ENCODE peak calls at places on chromosomes 16 and 17, in four cellular contexts. One of them, this sample, is unnamed.

GRCh38 chr16:89140981-89141883 is 30.3 kb upstream of the CDH15 start:
- DNase-seq in K562: no peak
- DNase-seq in GM12878: no peak
- DNase-seq in HepG2: no peak
- DNase-seq in this sample: no peak

GRCh38 chr16:70372921-70373550 is 26.3 kb downstream of the DDX19A start:
- DNase-seq in HepG2: no peak
- DNase-seq in K562: no peak
- DNase-seq in GM12878: no peak
- DNase-seq in this sample: no peak

GRCh38 chr17:27326051-27326450 is 32.1 kb downstream of the WSB1 start:
- DNase-seq in HepG2: no peak
- DNase-seq in GM12878: no peak
- DNase-seq in K562: no peak
- DNase-seq in this sample: no peak

GRCh38 chr16:81530814-81531213 is 86.2 kb downstream of the CMIP start:
- DNase-seq in K562: no peak
- DNase-seq in HepG2: no peak
- DNase-seq in GM12878: no peak
- DNase-seq in this sample: no peak

GRCh38 chr16:53504161-53504663 is 1.2 kb upstream of the AKTIP start:
- DNase-seq in K562: no peak
- DNase-seq in HepG2: no peak
- DNase-seq in GM12878: no peak
- DNase-seq in this sample: no peak

GRCh38 chr17:8122923-8123694 is 797 bp downstream of the HES7 start:
- DNase-seq in K562: no peak
- DNase-seq in HepG2: no peak
- DNase-seq in GM12878: no peak
- DNase-seq in this sample: no peak

GRCh38 chr16:88593489-88593888 is 23.3 kb downstream of the ZC3H18 start:
- DNase-seq in HepG2: no peak
- DNase-seq in K562: no peak
- DNase-seq in GM12878: no peak
- DNase-seq in this sample: no peak

GRCh38 chr17:8063761-8064589 is 23.5 kb downstream of the ALOX12B start:
- DNase-seq in HepG2: no peak
- DNase-seq in GM12878: no peak
- DNase-seq in K562: no peak
- DNase-seq in this sample: no peak

GRCh38 chr17:31339906-31340661 is 18.7 kb upstream of the EVI2A start:
- DNase-seq in GM12878: no peak
- DNase-seq in K562: peak
- DNase-seq in HepG2: no peak
- DNase-seq in this sample: no peak

GRCh38 chr16:2845116-2845515 is 12.9 kb downstream of the PRSS22 start:
- DNase-seq in HepG2: no peak
- DNase-seq in K562: no peak
- DNase-seq in GM12878: no peak
- DNase-seq in this sample: no peak

GRCh38 chr17:11768106-11768505 is 169.8 kb downstream of the DNAH9 start:
- DNase-seq in GM12878: no peak
- DNase-seq in K562: no peak
- DNase-seq in HepG2: no peak
- DNase-seq in this sample: no peak

GRCh38 chr16:85652431-85653221 is 36.1 kb downstream of the GINS2 start:
- DNase-seq in GM12878: no peak
- DNase-seq in HepG2: peak
- DNase-seq in K562: peak
- DNase-seq in this sample: peak

GRCh38 chr16:83040174-83040573 is 413.4 kb downstream of the CDH13 start:
- DNase-seq in HepG2: no peak
- DNase-seq in GM12878: no peak
- DNase-seq in K562: no peak
- DNase-seq in this sample: no peak

GRCh38 chr17:4537451-4538235 is 17.5 kb downstream of the MYBBP1A start:
- DNase-seq in K562: no peak
- DNase-seq in HepG2: no peak
- DNase-seq in GM12878: no peak
- DNase-seq in this sample: no peak

DNA sequence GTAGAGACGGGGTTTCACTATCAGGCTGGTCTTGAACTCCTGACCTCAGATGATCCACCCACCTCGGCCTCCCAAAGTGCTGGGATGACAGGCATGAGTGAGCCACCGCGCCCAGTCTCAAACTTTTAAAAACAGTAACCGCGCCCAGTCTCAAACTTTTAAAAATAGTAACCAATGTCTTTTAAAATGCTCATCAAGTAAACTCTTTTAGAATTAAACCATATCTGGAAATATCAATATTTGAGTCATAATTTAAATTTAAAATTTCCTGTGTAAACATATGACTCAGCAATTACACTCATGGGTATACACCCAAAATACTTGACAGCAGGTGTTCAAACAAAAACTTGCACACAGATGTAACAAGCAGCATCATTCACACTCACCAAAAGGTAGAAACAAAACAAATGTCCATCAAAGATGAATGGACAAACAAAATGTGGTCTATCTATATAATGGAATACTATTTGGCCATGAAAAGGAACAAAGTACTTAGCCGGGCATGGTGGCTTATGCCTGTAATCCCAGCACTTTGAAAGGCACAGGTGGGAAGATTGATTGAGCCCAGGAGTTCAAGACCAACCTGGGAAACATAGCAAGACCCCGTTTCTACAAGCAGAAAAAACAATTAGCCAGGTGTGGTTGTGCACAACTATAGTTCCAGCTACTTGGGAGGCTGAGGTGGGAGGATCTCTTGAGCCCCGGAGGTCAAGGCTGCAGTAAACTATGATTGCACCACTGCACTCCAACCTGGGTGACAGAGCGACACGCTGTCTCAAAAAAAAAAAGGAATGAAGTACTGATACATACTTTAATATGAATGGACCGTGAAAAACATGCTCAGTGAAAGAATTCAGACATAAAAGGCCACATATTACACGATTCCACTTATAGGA is 20.2 kb downstream of the ENPP7 start:
- DNase-seq in HepG2: no peak
- DNase-seq in K562: no peak
- DNase-seq in GM12878: no peak
- DNase-seq in this sample: no peak
- TF ChIP-seq FOXM1 in HepG2: no peak
- TF ChIP-seq FOXM1 in K562: no peak
- TF ChIP-seq FOXM1 in GM12878: peak
- TF ChIP-seq FOXM1 in this sample: no peak

DNA sequence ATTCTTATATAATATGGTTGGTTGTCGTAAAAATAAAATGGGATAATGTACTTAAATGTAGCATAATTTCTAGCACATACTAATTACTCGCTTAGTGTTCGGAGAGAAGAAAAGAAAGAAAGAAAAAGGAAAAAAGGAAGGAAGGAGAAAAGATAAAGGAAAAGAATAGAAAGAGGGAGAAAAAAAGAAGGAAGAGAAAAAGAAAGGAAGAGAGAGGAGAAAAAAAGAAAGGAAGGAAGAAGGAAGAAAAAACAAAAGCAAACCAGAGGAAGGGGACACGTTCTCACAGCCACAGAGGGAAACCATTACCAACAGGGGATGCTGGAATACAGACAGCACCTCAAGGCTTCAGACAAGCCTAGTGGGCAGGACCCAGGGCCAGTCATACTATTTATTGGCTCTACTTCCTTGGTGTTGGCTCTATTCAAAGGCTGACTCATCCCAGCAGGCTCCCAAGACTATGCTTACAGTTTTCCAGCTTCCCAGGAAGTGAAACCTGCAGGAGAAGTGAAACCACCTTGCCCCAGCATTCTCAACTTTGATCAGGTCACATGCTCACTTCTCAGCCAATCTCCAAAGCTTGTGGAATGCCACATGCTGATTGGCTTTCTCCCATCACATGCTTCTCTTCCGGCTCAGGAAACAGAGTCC is 273.5 kb upstream of the IRX5 start:
- DNase-seq in K562: no peak
- DNase-seq in GM12878: no peak
- DNase-seq in HepG2: no peak
- DNase-seq in this sample: no peak
- TF ChIP-seq SP1 in K562: no peak
- TF ChIP-seq SP1 in GM12878: no peak
- TF ChIP-seq SP1 in HepG2: no peak
- TF ChIP-seq SP1 in this sample: no peak

DNA sequence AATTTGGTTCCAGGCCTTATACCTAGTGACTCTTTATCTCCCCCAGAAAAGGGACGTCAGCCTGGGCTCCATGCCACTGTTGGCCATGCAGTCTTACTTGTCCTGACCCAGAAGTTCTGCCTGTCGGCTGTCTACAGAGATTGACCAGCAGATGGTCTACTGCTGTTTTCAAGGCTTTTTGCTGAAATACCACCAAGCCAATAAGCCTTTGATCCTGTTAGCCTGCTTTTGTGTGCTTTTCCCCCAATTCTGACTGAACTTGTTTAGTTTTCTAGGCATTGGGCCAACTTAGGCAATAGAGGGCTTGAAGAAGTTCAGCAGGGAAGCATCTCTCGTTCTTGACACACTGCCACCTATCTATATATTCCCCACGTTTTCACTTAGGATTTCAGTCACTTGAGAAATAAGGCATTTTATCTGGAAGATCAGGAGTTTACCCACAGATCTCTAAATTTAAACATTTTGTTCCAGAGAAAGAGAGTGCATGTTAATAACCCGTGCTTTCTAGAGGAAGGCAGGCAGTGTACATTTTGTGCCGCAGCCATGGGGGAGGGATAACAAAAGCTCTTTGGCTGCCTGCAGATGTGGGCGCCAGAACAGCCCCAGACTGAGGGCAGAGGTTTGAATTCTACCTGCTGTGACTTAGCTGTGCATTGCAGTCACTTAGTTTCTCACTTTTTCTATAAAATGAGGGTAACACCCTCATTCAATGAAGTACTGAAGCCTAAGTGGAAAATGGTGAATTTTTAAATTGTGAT is 12.3 kb upstream of the CARMIL2 start:
- DNase-seq in GM12878: no peak
- DNase-seq in K562: no peak
- DNase-seq in HepG2: peak
- DNase-seq in this sample: no peak
- TF ChIP-seq FOXK2 in GM12878: no peak
- TF ChIP-seq FOXK2 in K562: no peak
- TF ChIP-seq FOXK2 in HepG2: no peak
- TF ChIP-seq FOXK2 in this sample: no peak

DNA sequence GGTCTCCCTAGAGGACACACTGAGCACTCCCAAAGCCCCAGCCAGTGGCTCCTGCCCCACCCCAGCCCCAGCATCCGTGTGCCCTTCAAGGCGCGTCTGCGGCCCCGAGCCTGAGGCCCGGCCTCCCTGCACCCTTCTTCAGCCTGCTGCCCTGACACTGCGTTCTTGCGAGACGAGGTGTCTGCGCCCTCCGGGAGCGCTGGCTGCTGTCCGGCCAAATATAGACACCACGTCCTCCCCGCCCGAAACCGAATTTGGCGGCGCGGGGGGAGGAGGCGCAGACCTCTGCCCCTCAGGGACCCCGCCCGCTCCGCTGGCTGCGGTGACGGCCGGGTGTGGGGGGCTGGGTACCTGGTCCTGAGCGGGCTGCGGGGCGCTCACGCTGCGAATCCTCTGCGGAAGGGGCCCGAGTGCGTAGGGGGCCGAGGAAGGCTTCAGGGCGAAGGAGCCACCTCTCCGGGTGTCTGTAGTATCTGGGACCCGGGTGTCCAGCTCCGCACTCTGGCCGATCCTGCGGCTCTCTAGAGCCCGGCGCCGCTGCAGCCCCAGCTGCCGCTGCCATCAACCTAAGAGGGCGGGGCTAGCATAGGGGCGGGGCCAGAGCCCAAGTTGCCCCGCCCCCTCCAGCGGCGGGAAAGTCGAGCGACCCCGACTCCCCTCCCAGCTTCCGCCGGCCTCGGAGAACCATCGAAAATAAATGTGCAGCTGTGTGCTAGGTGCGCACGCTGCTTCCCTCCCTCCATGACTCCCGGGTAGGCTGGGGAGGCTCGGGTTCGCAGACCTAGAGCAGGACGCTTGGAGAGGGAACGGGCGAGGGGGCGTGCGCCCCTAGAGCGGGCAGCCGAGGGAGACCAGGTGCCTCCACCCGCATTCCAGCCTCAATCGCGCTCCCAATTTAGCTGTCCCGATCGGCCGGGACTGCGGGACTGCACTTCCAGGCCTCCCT is at the start of gene CORO6:
- DNase-seq in HepG2: no peak
- DNase-seq in GM12878: no peak
- DNase-seq in K562: peak
- DNase-seq in this sample: peak
- TF ChIP-seq FOXM1 in HepG2: no peak
- TF ChIP-seq FOXM1 in GM12878: no peak
- TF ChIP-seq FOXM1 in K562: no peak
- TF ChIP-seq FOXM1 in this sample: no peak

DNA sequence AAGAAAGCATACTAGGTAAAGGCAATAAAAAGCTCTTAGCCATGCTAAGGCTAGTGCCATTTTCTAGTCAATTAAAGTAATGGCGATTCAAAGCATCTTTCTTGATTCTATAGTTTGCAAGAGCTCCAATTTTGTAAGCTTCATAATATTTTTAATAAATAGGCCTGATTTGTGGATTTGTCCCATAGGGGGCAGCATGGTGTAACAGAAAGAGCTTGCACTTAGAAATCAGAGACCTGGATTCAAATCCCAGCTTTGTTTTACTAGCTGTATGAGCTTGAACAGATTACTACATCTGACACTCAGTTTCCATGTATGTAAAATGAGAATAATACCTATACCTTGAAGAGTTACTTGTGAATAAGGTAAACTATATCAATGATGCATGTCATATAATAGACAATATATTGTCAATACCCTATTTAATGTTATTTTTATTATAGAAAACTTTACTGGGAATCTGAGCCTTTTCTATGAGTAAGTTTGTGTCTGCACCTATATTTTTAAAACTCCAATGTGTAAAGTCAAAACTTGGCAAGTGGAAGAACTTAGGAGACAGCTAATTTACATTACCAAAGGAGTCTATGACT is 93.6 kb upstream of the NOG start:
- DNase-seq in HepG2: peak
- DNase-seq in GM12878: no peak
- DNase-seq in K562: peak
- DNase-seq in this sample: peak
- TF ChIP-seq SP1 in HepG2: no peak
- TF ChIP-seq SP1 in GM12878: no peak
- TF ChIP-seq SP1 in K562: no peak
- TF ChIP-seq SP1 in this sample: no peak

GRCh38 chr17:20562587-20562986 is 16.9 kb upstream of the CDRT15L2 start:
- DNase-seq in GM12878: no peak
- DNase-seq in HepG2: no peak
- DNase-seq in K562: no peak
- DNase-seq in this sample: no peak
- TF ChIP-seq FOXK2 in GM12878: no peak
- TF ChIP-seq FOXK2 in HepG2: no peak
- TF ChIP-seq FOXK2 in K562: no peak
- TF ChIP-seq FOXK2 in this sample: no peak